ENCODE peak calls at places on chromosomes 16 and 17, in five cellular contexts. E is H9, D is NCI-H460, L is fibroblast of lung, J is osteocyte. A is an unnamed sample.
A peak's percentile ranks its signal among the peaks of the same experiment; 100 is the strongest.

GRCh38 chr16:87780385-87780989 is 14.7 kb upstream of the KLHDC4 start:
- DNase-seq in E (no peak), D (no peak), L (peak; percentile 79), J (no peak), A (peak; percentile 35)

GRCh38 chr16:72113616-72113945 is 19.9 kb downstream of the DHX38 start:
- DNase-seq in E (no peak), D (no peak), L (no peak), J (no peak), A (no peak)

GRCh38 chr17:50576864-50577263 is 16.3 kb downstream of the CACNA1G start:
- DNase-seq in E (no peak), D (no peak), L (no peak), J (no peak), A (no peak)

GRCh38 chr17:63589646-63590045 is 11.0 kb upstream of the TACO1 start:
- DNase-seq in E (no peak), D (no peak), L (no peak), J (no peak), A (no peak)

GRCh38 chr16:46972429-46972970 is 974 bp downstream of the DNAJA2 start:
- DNase-seq in E (no peak), D (no peak), L (peak; percentile 43), J (peak; percentile 8), A (peak; percentile 24)

GRCh38 chr16:15825750-15826305 is 31.0 kb downstream of the MYH11 start:
- DNase-seq in E (no peak), D (no peak), L (no peak), J (no peak), A (no peak)

GRCh38 chr17:76736349-76737081 is 616 bp downstream of the SRSF2 start:
- DNase-seq in E (peak; percentile 62), D (peak; percentile 59), L (peak; percentile 50), J (peak; percentile 90), A (peak; percentile 61)

GRCh38 chr16:68235882-68236803 is at the start of gene ESRP2:
- DNase-seq in E (peak; percentile 89), D (no peak), L (no peak), J (no peak), A (no peak)

A was measured in HCEC 1CT.